ENCODE peak calls at places on chromosomes 3 and 15, in nine cellular contexts. One of them, this sample, is unnamed.
A peak's percentile ranks its signal among the peaks of the same experiment; 100 is the strongest.

GRCh38 chr15:92840149-92840548 is 60.0 kb upstream of the CHD2 start:
- DNase-seq in A673: no peak
- DNase-seq in thoracic aorta: no peak
- DNase-seq in osteocyte: no peak
- DNase-seq in H9: no peak
- DNase-seq in IMR-90: no peak
- DNase-seq in body of pancreas: no peak
- DNase-seq in progenitor cell of endocrine pancreas: no peak
- DNase-seq in GM12865: peak; percentile 30
- DNase-seq in this sample: no peak

GRCh38 chr3:27357665-27358258 is 11.4 kb downstream of the NEK10 start:
- DNase-seq in A673: peak; percentile 75
- DNase-seq in thoracic aorta: no peak
- DNase-seq in osteocyte: no peak
- DNase-seq in H9: peak; percentile 70
- DNase-seq in IMR-90: peak; percentile 56
- DNase-seq in body of pancreas: peak; percentile 54
- DNase-seq in progenitor cell of endocrine pancreas: no peak
- DNase-seq in GM12865: peak; percentile 76
- DNase-seq in this sample: peak; percentile 45

GRCh38 chr3:118863731-118864322 is 170.8 kb downstream of the IGSF11 start:
- DNase-seq in A673: peak; percentile 4
- DNase-seq in thoracic aorta: no peak
- DNase-seq in osteocyte: peak; percentile 59
- DNase-seq in H9: peak; percentile 71
- DNase-seq in IMR-90: no peak
- DNase-seq in body of pancreas: no peak
- DNase-seq in progenitor cell of endocrine pancreas: no peak
- DNase-seq in GM12865: peak; percentile 35
- DNase-seq in this sample: peak; percentile 6

GRCh38 chr3:146705205-146705604 is 100.1 kb upstream of the PLSCR5 start:
- DNase-seq in A673: no peak
- DNase-seq in thoracic aorta: no peak
- DNase-seq in osteocyte: no peak
- DNase-seq in H9: no peak
- DNase-seq in IMR-90: no peak
- DNase-seq in body of pancreas: no peak
- DNase-seq in progenitor cell of endocrine pancreas: no peak
- DNase-seq in GM12865: peak; percentile 30
- DNase-seq in this sample: no peak

GRCh38 chr3:161644871-161645636 is 148.4 kb downstream of the OTOL1 start:
- DNase-seq in A673: peak; percentile 4
- DNase-seq in thoracic aorta: no peak
- DNase-seq in osteocyte: no peak
- DNase-seq in H9: no peak
- DNase-seq in IMR-90: no peak
- DNase-seq in body of pancreas: no peak
- DNase-seq in progenitor cell of endocrine pancreas: no peak
- DNase-seq in GM12865: no peak
- DNase-seq in this sample: no peak

GRCh38 chr3:58880182-58880581 is 169.6 kb downstream of the CFAP20DC start:
- DNase-seq in A673: no peak
- DNase-seq in thoracic aorta: no peak
- DNase-seq in osteocyte: no peak
- DNase-seq in H9: no peak
- DNase-seq in IMR-90: peak; percentile 77
- DNase-seq in body of pancreas: no peak
- DNase-seq in progenitor cell of endocrine pancreas: no peak
- DNase-seq in GM12865: no peak
- DNase-seq in this sample: no peak

GRCh38 chr3:114308830-114309229 is 15.0 kb downstream of the TIGIT start:
- DNase-seq in A673: no peak
- DNase-seq in thoracic aorta: no peak
- DNase-seq in osteocyte: no peak
- DNase-seq in H9: no peak
- DNase-seq in IMR-90: no peak
- DNase-seq in body of pancreas: no peak
- DNase-seq in progenitor cell of endocrine pancreas: no peak
- DNase-seq in GM12865: peak; percentile 87
- DNase-seq in this sample: no peak

GRCh38 chr3:53506110-53506762 is 11.8 kb downstream of the CACNA1D start:
- DNase-seq in A673: no peak
- DNase-seq in thoracic aorta: no peak
- DNase-seq in osteocyte: no peak
- DNase-seq in H9: no peak
- DNase-seq in IMR-90: no peak
- DNase-seq in body of pancreas: no peak
- DNase-seq in progenitor cell of endocrine pancreas: no peak
- DNase-seq in GM12865: no peak
- DNase-seq in this sample: no peak

GRCh38 chr15:55741592-55742497 is 1.1 kb downstream of the PRTG start:
- DNase-seq in A673: peak; percentile 50
- DNase-seq in thoracic aorta: no peak
- DNase-seq in osteocyte: no peak
- DNase-seq in H9: peak; percentile 60
- DNase-seq in IMR-90: no peak
- DNase-seq in body of pancreas: no peak
- DNase-seq in progenitor cell of endocrine pancreas: peak; percentile 33
- DNase-seq in GM12865: peak; percentile 15
- DNase-seq in this sample: peak; percentile 50

GRCh38 chr3:59580499-59580898 is 530.7 kb upstream of the CFAP20DC start:
- DNase-seq in A673: no peak
- DNase-seq in thoracic aorta: no peak
- DNase-seq in osteocyte: no peak
- DNase-seq in H9: no peak
- DNase-seq in IMR-90: no peak
- DNase-seq in body of pancreas: no peak
- DNase-seq in progenitor cell of endocrine pancreas: no peak
- DNase-seq in GM12865: peak; percentile 18
- DNase-seq in this sample: no peak

GRCh38 chr3:152348436-152349177 is 79.9 kb downstream of the MBNL1 start:
- DNase-seq in A673: no peak
- DNase-seq in thoracic aorta: no peak
- DNase-seq in osteocyte: no peak
- DNase-seq in H9: no peak
- DNase-seq in IMR-90: peak; percentile 45
- DNase-seq in body of pancreas: no peak
- DNase-seq in progenitor cell of endocrine pancreas: no peak
- DNase-seq in GM12865: no peak
- DNase-seq in this sample: no peak

GRCh38 chr3:46707601-46708011 is 6.4 kb downstream of the TMIE start:
- DNase-seq in A673: no peak
- DNase-seq in thoracic aorta: no peak
- DNase-seq in osteocyte: no peak
- DNase-seq in H9: no peak
- DNase-seq in IMR-90: no peak
- DNase-seq in body of pancreas: no peak
- DNase-seq in progenitor cell of endocrine pancreas: no peak
- DNase-seq in GM12865: no peak
- DNase-seq in this sample: no peak

GRCh38 chr15:39594764-39595620 is 14.1 kb downstream of the THBS1 start:
- DNase-seq in A673: no peak
- DNase-seq in thoracic aorta: no peak
- DNase-seq in osteocyte: no peak
- DNase-seq in H9: no peak
- DNase-seq in IMR-90: peak; percentile 57
- DNase-seq in body of pancreas: no peak
- DNase-seq in progenitor cell of endocrine pancreas: no peak
- DNase-seq in GM12865: no peak
- DNase-seq in this sample: no peak

GRCh38 chr3:13494463-13495350 is 14.6 kb downstream of the HDAC11 start:
- DNase-seq in A673: peak; percentile 58
- DNase-seq in thoracic aorta: no peak
- DNase-seq in osteocyte: no peak
- DNase-seq in H9: no peak
- DNase-seq in IMR-90: peak; percentile 21
- DNase-seq in body of pancreas: no peak
- DNase-seq in progenitor cell of endocrine pancreas: no peak
- DNase-seq in GM12865: peak; percentile 46
- DNase-seq in this sample: peak; percentile 51

GRCh38 chr15:25179673-25180511 is 225.1 kb downstream of the SNRPN start:
- DNase-seq in A673: no peak
- DNase-seq in thoracic aorta: no peak
- DNase-seq in osteocyte: no peak
- DNase-seq in H9: peak; percentile 10
- DNase-seq in IMR-90: no peak
- DNase-seq in body of pancreas: no peak
- DNase-seq in progenitor cell of endocrine pancreas: peak; percentile 4
- DNase-seq in GM12865: no peak
- DNase-seq in this sample: no peak

GRCh38 chr3:155242342-155242741 is 51.1 kb downstream of the STRIT1 start:
- DNase-seq in A673: no peak
- DNase-seq in thoracic aorta: no peak
- DNase-seq in osteocyte: no peak
- DNase-seq in H9: no peak
- DNase-seq in IMR-90: peak; percentile 68
- DNase-seq in body of pancreas: no peak
- DNase-seq in progenitor cell of endocrine pancreas: no peak
- DNase-seq in GM12865: no peak
- DNase-seq in this sample: no peak

GRCh38 chr3:30232142-30232541 is 374.3 kb upstream of the TGFBR2 start:
- DNase-seq in A673: no peak
- DNase-seq in thoracic aorta: no peak
- DNase-seq in osteocyte: no peak
- DNase-seq in H9: no peak
- DNase-seq in IMR-90: peak; percentile 73
- DNase-seq in body of pancreas: no peak
- DNase-seq in progenitor cell of endocrine pancreas: no peak
- DNase-seq in GM12865: no peak
- DNase-seq in this sample: no peak

GRCh38 chr3:139561959-139562676 is 22.6 kb upstream of the RBP1 start:
- DNase-seq in A673: no peak
- DNase-seq in thoracic aorta: no peak
- DNase-seq in osteocyte: no peak
- DNase-seq in H9: peak; percentile 75
- DNase-seq in IMR-90: peak; percentile 43
- DNase-seq in body of pancreas: peak; percentile 70
- DNase-seq in progenitor cell of endocrine pancreas: no peak
- DNase-seq in GM12865: peak; percentile 51
- DNase-seq in this sample: peak; percentile 30

GRCh38 chr3:89314454-89314853 is 207.0 kb downstream of the EPHA3 start:
- DNase-seq in A673: peak; percentile 87
- DNase-seq in thoracic aorta: no peak
- DNase-seq in osteocyte: no peak
- DNase-seq in H9: peak; percentile 34
- DNase-seq in IMR-90: peak; percentile 44
- DNase-seq in body of pancreas: no peak
- DNase-seq in progenitor cell of endocrine pancreas: no peak
- DNase-seq in GM12865: peak; percentile 1
- DNase-seq in this sample: peak; percentile 12
- TF ChIP-seq CTCF in A673: peak; percentile 68
- TF ChIP-seq CTCF in thoracic aorta: no peak
- TF ChIP-seq CTCF in osteocyte: peak; percentile 56
- TF ChIP-seq CTCF in H9: peak; percentile 61
- TF ChIP-seq CTCF in IMR-90: peak; percentile 18
- TF ChIP-seq CTCF in body of pancreas: no peak
- TF ChIP-seq CTCF in progenitor cell of endocrine pancreas: peak; percentile 40
- TF ChIP-seq CTCF in GM12865: no peak
- TF ChIP-seq CTCF in this sample: no peak

DNA sequence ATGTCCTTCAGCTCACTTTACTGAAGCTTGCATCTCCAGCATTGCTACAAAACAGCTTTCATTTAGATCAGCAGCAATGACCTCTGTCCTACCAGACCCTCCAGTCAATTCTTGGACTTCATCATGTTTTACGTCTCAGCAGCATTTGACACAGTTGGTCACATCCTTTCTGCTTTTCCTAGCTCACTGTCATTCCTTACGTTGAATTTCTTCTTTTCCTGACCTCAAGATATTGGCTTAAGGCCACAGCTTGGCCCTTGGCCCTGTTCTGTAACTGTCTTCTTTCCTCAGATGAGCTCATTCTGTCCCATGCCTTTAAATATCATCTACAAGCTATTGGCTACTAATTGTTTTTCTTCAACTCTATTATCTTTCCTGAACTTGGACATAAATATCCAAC is 576.2 kb upstream of the KCNMB2 start:
- DNase-seq in A673: no peak
- DNase-seq in thoracic aorta: no peak
- DNase-seq in osteocyte: no peak
- DNase-seq in H9: no peak
- DNase-seq in IMR-90: peak; percentile 37
- DNase-seq in body of pancreas: no peak
- DNase-seq in progenitor cell of endocrine pancreas: no peak
- DNase-seq in GM12865: no peak
- DNase-seq in this sample: no peak
- TF ChIP-seq CTCF in A673: no peak
- TF ChIP-seq CTCF in thoracic aorta: no peak
- TF ChIP-seq CTCF in osteocyte: no peak
- TF ChIP-seq CTCF in H9: no peak
- TF ChIP-seq CTCF in IMR-90: no peak
- TF ChIP-seq CTCF in body of pancreas: no peak
- TF ChIP-seq CTCF in progenitor cell of endocrine pancreas: no peak
- TF ChIP-seq CTCF in GM12865: no peak
- TF ChIP-seq CTCF in this sample: no peak

GRCh38 chr3:182392182-182392917 is 401.0 kb upstream of the ATP11B start:
- DNase-seq in A673: no peak
- DNase-seq in thoracic aorta: no peak
- DNase-seq in osteocyte: no peak
- DNase-seq in H9: no peak
- DNase-seq in IMR-90: no peak
- DNase-seq in body of pancreas: no peak
- DNase-seq in progenitor cell of endocrine pancreas: no peak
- DNase-seq in GM12865: no peak
- DNase-seq in this sample: no peak
- TF ChIP-seq CTCF in A673: no peak
- TF ChIP-seq CTCF in thoracic aorta: no peak
- TF ChIP-seq CTCF in osteocyte: no peak
- TF ChIP-seq CTCF in H9: peak; percentile 71
- TF ChIP-seq CTCF in IMR-90: no peak
- TF ChIP-seq CTCF in body of pancreas: no peak
- TF ChIP-seq CTCF in progenitor cell of endocrine pancreas: peak; percentile 11
- TF ChIP-seq CTCF in GM12865: peak; percentile 3
- TF ChIP-seq CTCF in this sample: no peak

GRCh38 chr3:24607281-24607680 is 112.6 kb upstream of the THRB start:
- DNase-seq in A673: no peak
- DNase-seq in thoracic aorta: no peak
- DNase-seq in osteocyte: no peak
- DNase-seq in H9: no peak
- DNase-seq in IMR-90: no peak
- DNase-seq in body of pancreas: no peak
- DNase-seq in progenitor cell of endocrine pancreas: no peak
- DNase-seq in GM12865: no peak
- DNase-seq in this sample: no peak
- TF ChIP-seq CTCF in A673: no peak
- TF ChIP-seq CTCF in thoracic aorta: no peak
- TF ChIP-seq CTCF in osteocyte: no peak
- TF ChIP-seq CTCF in H9: no peak
- TF ChIP-seq CTCF in IMR-90: no peak
- TF ChIP-seq CTCF in body of pancreas: no peak
- TF ChIP-seq CTCF in progenitor cell of endocrine pancreas: no peak
- TF ChIP-seq CTCF in GM12865: no peak
- TF ChIP-seq CTCF in this sample: no peak